ENCODE peak calls at places on chromosomes 3 and 15, in four cellular contexts. S, O, A and C are unnamed samples.

GRCh38 chr3:162704238-162704637 is 1207.6 kb downstream of the OTOL1 start:
- DNase-seq in S (no peak), O (no peak), A (no peak), C (no peak)

GRCh38 chr3:182241777-182242556 is 530.2 kb downstream of the SOX2 start:
- DNase-seq in S (peak), O (no peak), A (no peak), C (peak)

GRCh38 chr15:72284781-72285180 is 12.4 kb upstream of the PARP6 start:
- DNase-seq in S (no peak), O (no peak), A (no peak), C (no peak)

GRCh38 chr15:59051867-59052861 is 52.8 kb upstream of the CCNB2 start:
- DNase-seq in S (no peak), O (no peak), A (no peak), C (no peak)

GRCh38 chr3:45881031-45882022 is 5.0 kb upstream of the CCR9 start:
- DNase-seq in S (peak), O (no peak), A (no peak), C (no peak)

GRCh38 chr3:29427266-29428103 is 146.6 kb downstream of the RBMS3 start:
- DNase-seq in S (no peak), O (no peak), A (no peak), C (no peak)

GRCh38 chr3:173465112-173465511 is 67.6 kb downstream of the NLGN1 start:
- DNase-seq in S (no peak), O (no peak), A (no peak), C (no peak)

GRCh38 chr15:38533416-38533915 is 31.1 kb downstream of the RASGRP1 start:
- DNase-seq in S (no peak), O (no peak), A (no peak), C (no peak)

GRCh38 chr3:86990734-86991481 is at the start of gene VGLL3:
- DNase-seq in S (no peak), O (no peak), A (peak), C (no peak)
- TF ChIP-seq BHLHE40 in S (no peak), O (no peak), A (no peak), C (no peak)

DNA sequence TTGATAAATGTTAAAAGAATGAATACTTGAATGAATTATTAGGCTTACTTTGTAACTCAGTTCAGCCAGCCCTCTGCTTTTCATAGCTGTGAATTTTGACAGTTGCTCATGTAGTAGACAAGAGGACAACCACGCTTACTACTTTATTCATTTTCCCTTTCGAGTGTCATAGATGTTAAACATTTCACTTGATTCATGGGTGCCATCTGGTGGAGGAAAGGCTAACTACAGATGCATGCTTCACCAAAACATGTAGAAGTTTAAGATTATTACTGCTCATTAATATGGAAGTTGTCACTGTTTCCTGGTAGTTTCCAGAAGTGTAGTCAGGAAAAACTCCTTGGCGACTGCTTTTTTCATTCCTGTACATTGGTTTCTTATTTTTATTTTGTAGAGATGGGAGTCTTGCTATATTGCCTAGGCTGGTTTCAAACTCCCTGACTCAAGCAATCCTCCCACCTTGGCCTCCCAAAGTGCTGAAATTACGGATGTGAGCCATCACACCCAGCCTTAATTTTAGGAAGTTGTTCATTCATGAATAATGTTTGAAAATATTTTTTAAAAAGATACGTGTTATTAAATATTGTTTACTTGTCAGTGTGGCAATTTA is 163.2 kb downstream of the B3GALNT1 start:
- DNase-seq in S (peak), O (peak), A (peak), C (peak)
- TF ChIP-seq BHLHE40 in S (no peak), O (no peak), A (no peak), C (no peak)

GRCh38 chr3:138862531-138862923 is 27.8 kb upstream of the PIK3CB start:
- DNase-seq in S (peak), O (no peak), A (peak), C (no peak)

GRCh38 chr3:138867996-138868395 is 33.3 kb upstream of the PIK3CB start:
- DNase-seq in S (no peak), O (no peak), A (no peak), C (no peak)

GRCh38 chr3:138861755-138862333 is 27.1 kb upstream of the PIK3CB start:
- DNase-seq in S (peak), O (no peak), A (peak), C (no peak)

GRCh38 chr3:138863776-138864113 is 29.0 kb upstream of the PIK3CB start:
- DNase-seq in S (no peak), O (no peak), A (no peak), C (no peak)

DNA sequence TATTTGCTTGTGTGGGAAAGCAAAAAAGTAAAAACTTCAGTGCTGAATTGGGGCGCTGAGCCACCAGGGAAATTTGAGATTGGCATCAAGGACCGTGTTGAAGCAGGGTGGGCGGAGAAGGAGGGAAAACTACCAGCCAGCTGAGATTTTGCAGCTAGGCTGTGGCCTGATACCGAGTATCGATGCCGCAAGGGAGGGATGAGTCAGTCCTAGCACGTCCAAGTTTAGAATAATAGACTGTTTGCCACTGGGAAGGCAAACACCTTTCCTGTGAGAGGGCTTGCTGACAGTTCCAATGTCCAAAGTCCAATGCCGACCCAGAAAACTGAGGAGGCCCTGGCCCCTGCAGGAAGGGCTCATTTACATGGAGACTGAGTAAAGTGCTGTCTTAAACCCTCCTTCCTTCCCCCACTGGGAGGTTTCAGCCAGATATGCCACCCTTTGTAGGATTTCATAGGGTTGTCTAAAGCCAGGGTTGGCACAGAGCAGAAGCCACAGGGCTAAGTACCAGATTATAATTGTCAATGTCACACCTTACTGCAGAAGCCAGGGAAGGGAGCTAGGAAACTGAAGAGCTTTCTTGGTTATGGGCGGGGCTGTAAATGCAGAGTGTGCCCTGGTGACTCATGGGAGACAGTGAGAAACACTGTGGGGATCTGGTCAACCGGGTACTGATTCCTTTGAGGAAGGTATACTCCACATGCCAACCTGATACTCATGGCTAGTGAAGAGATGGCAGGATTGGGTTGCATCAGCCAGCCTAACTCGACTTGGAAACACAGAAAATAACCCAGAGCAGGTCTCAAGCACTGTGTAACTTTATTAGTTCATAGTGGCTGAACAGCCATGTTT is 28.4 kb upstream of the PIK3CB start:
- DNase-seq in S (peak), O (no peak), A (peak), C (peak)
- TF ChIP-seq BHLHE40 in S (peak), O (no peak), A (no peak), C (peak)

GRCh38 chr3:118228151-118228550 is 806.5 kb downstream of the IGSF11 start:
- DNase-seq in S (no peak), O (no peak), A (no peak), C (no peak)

GRCh38 chr3:118231578-118231977 is 803.1 kb downstream of the IGSF11 start:
- DNase-seq in S (no peak), O (no peak), A (no peak), C (no peak)
- TF ChIP-seq BHLHE40 in S (no peak), O (no peak), A (no peak), C (no peak)

GRCh38 chr15:85788796-85789495 is 5.8 kb downstream of the KLHL25 start:
- DNase-seq in S (no peak), O (no peak), A (no peak), C (no peak)
- TF ChIP-seq BHLHE40 in S (no peak), O (no peak), A (no peak), C (no peak)

GRCh38 chr3:120427201-120427600 is 23.6 kb downstream of the FSTL1 start:
- DNase-seq in S (no peak), O (no peak), A (no peak), C (no peak)

GRCh38 chr3:120423432-120423831 is 27.4 kb downstream of the FSTL1 start:
- DNase-seq in S (no peak), O (no peak), A (no peak), C (no peak)

GRCh38 chr3:120425196-120425595 is 25.6 kb downstream of the FSTL1 start:
- DNase-seq in S (no peak), O (no peak), A (no peak), C (no peak)

GRCh38 chr3:120424506-120424905 is 26.3 kb downstream of the FSTL1 start:
- DNase-seq in S (no peak), O (no peak), A (no peak), C (no peak)

DNA sequence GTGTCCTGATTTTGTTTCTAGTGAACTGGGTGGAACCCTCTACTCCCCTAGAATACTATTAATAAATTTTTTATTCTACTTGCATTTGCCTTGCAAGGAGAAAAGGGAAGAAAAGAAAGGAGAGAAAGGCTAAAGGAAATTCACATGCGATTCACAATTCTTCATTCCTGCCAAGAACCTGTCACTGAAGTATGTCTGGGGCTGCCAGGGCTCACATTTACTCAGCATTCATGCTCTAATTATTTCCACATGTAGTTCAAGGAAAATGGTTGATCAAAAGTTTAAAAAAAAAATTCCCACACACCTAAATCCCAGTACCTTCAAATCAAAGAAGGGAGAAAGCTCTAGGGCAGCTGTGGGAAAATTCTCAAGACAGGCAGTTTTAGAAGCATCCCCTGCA is 24.9 kb downstream of the FSTL1 start:
- DNase-seq in S (no peak), O (no peak), A (no peak), C (no peak)
- TF ChIP-seq BHLHE40 in S (no peak), O (no peak), A (no peak), C (no peak)